ENCODE peak calls at places on chromosomes 1 and 21, in seven cellular contexts. I is tibial artery, O is AG04450, B is small intestine, A is DND-41, C is body of pancreas, S is mucosa of descending colon. D is an unnamed sample. For H3K9me3, the result is how much of the 10 kb centered on the place peaks cover.

GRCh38 chr1:38003261-38004250 is 1.8 kb downstream of the FHL3 start:
- DNase-seq in I (no peak), O (no peak), B (no peak), A (no peak), C (peak), S (no peak), D (no peak)

GRCh38 chr1:214857716-214858115 is 224.8 kb upstream of the KCNK2 start:
- DNase-seq in I (no peak), O (no peak), B (no peak), A (no peak), C (no peak), S (no peak), D (no peak)

GRCh38 chr1:117732956-117733355 is 127.1 kb downstream of the TENT5C start:
- DNase-seq in I (no peak), O (no peak), B (no peak), A (no peak), C (no peak), S (no peak), D (no peak)

GRCh38 chr1:44707959-44708831 is 22.8 kb downstream of the RNU5D-1 start:
- DNase-seq in I (peak), O (no peak), B (peak), A (peak), C (peak), S (no peak), D (peak)

GRCh38 chr1:61073871-61074270 is 8.5 kb upstream of the NFIA start:
- DNase-seq in I (no peak), O (no peak), B (no peak), A (no peak), C (no peak), S (no peak), D (no peak)

GRCh38 chr1:2091611-2092604 is 41.7 kb downstream of the PRKCZ start:
- DNase-seq in I (peak), O (no peak), B (peak), A (peak), C (peak), S (peak), D (no peak)

GRCh38 chr1:85718678-85719340 is 10.6 kb upstream of the ZNHIT6 start:
- DNase-seq in I (no peak), O (no peak), B (no peak), A (no peak), C (no peak), S (no peak), D (no peak)

GRCh38 chr1:58932820-58933598 is 149.2 kb upstream of the JUN start:
- DNase-seq in I (no peak), O (no peak), B (peak), A (no peak), C (peak), S (peak), D (no peak)

GRCh38 chr1:204867666-204868339 is 2.9 kb upstream of the NFASC start:
- DNase-seq in I (no peak), O (no peak), B (no peak), A (no peak), C (no peak), S (no peak), D (no peak)

GRCh38 chr1:236075848-236076247 is 11.0 kb upstream of the NID1 start:
- DNase-seq in I (no peak), O (no peak), B (peak), A (no peak), C (no peak), S (no peak), D (no peak)

GRCh38 chr1:2098839-2099785 is 48.9 kb downstream of the PRKCZ start:
- DNase-seq in I (no peak), O (no peak), B (no peak), A (no peak), C (no peak), S (no peak), D (no peak)

DNA sequence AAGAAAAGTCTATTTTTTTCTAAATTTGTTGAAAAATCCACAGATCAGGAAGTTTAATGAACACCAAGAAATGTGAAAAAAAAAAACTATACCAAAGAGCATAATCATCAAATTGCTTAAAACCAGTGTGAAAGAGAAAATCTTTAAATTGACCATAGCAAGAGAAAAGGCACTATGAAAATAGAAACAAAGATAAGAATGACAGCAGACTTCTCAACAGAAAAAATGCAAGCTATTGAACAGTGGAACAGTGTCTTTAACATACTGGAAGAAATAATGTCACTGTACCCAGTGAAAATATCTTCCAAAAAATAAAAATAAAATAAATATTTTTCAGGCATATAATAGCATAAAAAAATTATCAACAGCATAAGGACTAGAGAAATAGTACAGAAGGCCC is 243.0 kb upstream of the GJB5 start:
- DNase-seq in I (no peak), O (no peak), B (no peak), A (no peak), C (no peak), S (no peak), D (no peak)
- H3K9me3 ChIP-seq in I (under half), O (under half), B (under half), A (under half), C (under half), S (under half), D (under half)

GRCh38 chr1:152313970-152314369 is 11.1 kb downstream of the FLG start:
- DNase-seq in I (no peak), O (no peak), B (no peak), A (no peak), C (no peak), S (no peak), D (no peak)
- H3K9me3 ChIP-seq in I (under half), O (under half), B (under half), A (under half), C (under half), S (under half), D (under half)

GRCh38 chr1:152741656-152742055 is 16.2 kb upstream of the KPRP start:
- DNase-seq in I (no peak), O (no peak), B (no peak), A (no peak), C (no peak), S (no peak), D (no peak)

GRCh38 chr1:152745289-152745704 is 12.5 kb upstream of the KPRP start:
- DNase-seq in I (no peak), O (no peak), B (no peak), A (no peak), C (no peak), S (no peak), D (no peak)

GRCh38 chr1:152735648-152736047 is 22.2 kb upstream of the KPRP start:
- DNase-seq in I (no peak), O (no peak), B (no peak), A (no peak), C (no peak), S (no peak), D (no peak)

GRCh38 chr1:152743371-152744145 is 14.3 kb upstream of the KPRP start:
- DNase-seq in I (no peak), O (no peak), B (no peak), A (no peak), C (no peak), S (no peak), D (no peak)

GRCh38 chr1:152739841-152740240 is 18.0 kb upstream of the KPRP start:
- DNase-seq in I (no peak), O (no peak), B (no peak), A (no peak), C (no peak), S (no peak), D (no peak)
- H3K9me3 ChIP-seq in I (under half), O (under half), B (under half), A (under half), C (under half), S (under half), D (under half)

GRCh38 chr1:67980028-67980427 is 70.4 kb downstream of the DIRAS3 start:
- DNase-seq in I (no peak), O (no peak), B (no peak), A (no peak), C (no peak), S (no peak), D (no peak)
- H3K9me3 ChIP-seq in I (under half), O (under half), B (under half), A (under half), C (under half), S (under half), D (under half)

GRCh38 chr21:31480228-31480627 is 136.2 kb upstream of the TIAM1 start:
- DNase-seq in I (no peak), O (no peak), B (no peak), A (no peak), C (no peak), S (no peak), D (no peak)
- H3K9me3 ChIP-seq in I (under half), O (under half), B (under half), A (under half), C (under half), S (under half), D (under half)

DNA sequence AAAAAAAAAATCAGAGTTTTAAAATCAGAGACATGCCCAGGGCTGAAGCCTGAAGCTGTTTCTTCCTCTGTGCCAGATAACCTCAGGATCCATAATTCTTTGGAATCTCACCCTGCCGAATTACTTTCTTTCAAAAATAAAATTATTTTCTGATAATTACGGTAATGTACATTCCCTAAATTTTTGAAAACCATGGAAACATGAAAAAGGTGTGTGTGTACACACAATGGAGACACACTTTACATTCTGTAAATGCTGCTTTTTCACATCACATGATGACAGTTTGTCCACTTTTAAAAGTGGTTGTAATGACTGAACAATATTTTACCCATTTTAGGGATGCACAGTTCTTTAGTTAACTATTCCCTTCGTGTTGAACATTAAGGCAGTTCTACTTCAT is 21.5 kb downstream of the CRCT1 start:
- DNase-seq in I (no peak), O (no peak), B (no peak), A (no peak), C (no peak), S (no peak), D (no peak)
- H3K9me3 ChIP-seq in I (under half), O (under half), B (under half), A (under half), C (under half), S (under half), D (under half)

D was measured in HAP-1.